ENCODE peak calls at places on chromosomes 4 and X, in four cellular contexts. J, W, H and Q are unnamed samples.

GRCh38 chrX:136157187-136157586 is 9.9 kb downstream of the FHL1 start:
- DNase-seq in H (no peak), J (no peak), W (no peak), Q (no peak)

GRCh38 chr4:145507636-145508035 is 26.0 kb downstream of the SMAD1 start:
- DNase-seq in H (no peak), W (no peak), J (no peak), Q (no peak)

GRCh38 chr4:81838586-81838985 is 366.9 kb upstream of the RASGEF1B start:
- DNase-seq in W (no peak), H (no peak), J (no peak), Q (no peak)

GRCh38 chr4:171599628-171600027 is 213.6 kb upstream of the GALNTL6 start:
- DNase-seq in W (no peak), H (no peak), J (no peak), Q (no peak)

GRCh38 chr4:139607302-139608060 is 51.5 kb upstream of the SETD7 start:
- DNase-seq in J (no peak), H (no peak), W (no peak), Q (no peak)

GRCh38 chr4:69649207-69649606 is 3.8 kb downstream of the UGT2A1 start:
- DNase-seq in J (no peak), W (no peak), H (no peak), Q (no peak)

GRCh38 chr4:8817813-8818062 is 53.9 kb downstream of the HMX1 start:
- DNase-seq in H (peak), W (no peak), J (no peak), Q (no peak)

GRCh38 chrX:39576081-39576701 is 521.6 kb downstream of the BCOR start:
- DNase-seq in W (no peak), J (no peak), H (peak), Q (peak)

GRCh38 chr4:24912252-24913098 is at the start of gene CCDC149:
- DNase-seq in W (no peak), J (no peak), H (peak), Q (peak)

GRCh38 chr4:75243570-75243969 is 270.6 kb downstream of the RCHY1 start:
- DNase-seq in W (no peak), J (no peak), H (no peak), Q (no peak)

GRCh38 chrX:45347877-45348675 is 147.4 kb upstream of the DIPK2B start:
- DNase-seq in H (no peak), J (no peak), W (no peak), Q (no peak)

GRCh38 chr4:7046971-7047370 is 3.8 kb downstream of the TADA2B start:
- DNase-seq in W (no peak), H (peak), J (no peak), Q (no peak)

GRCh38 chrX:6041630-6042029 is 187.0 kb downstream of the NLGN4X start:
- DNase-seq in J (no peak), H (no peak), W (no peak), Q (no peak)

GRCh38 chr4:898869-899555 is 33.1 kb downstream of the GAK start:
- DNase-seq in W (no peak), H (no peak), J (no peak), Q (no peak)